ENCODE peak calls at places on chromosomes 6 and 20, in eight cellular contexts. Q, N, C, L, V, H, A and E are unnamed samples.
A peak's percentile ranks its signal among the peaks of the same experiment; 100 is the strongest.

GRCh38 chr6:34284563-34285545 is 36.0 kb upstream of the SMIM29 start:
- DNase-seq in A (no peak), Q (no peak), C (peak; percentile 79), H (no peak), V (no peak), N (peak; percentile 46), L (peak; percentile 88), E (no peak)

GRCh38 chr6:14276066-14276465 is 158.5 kb downstream of the CD83 start:
- DNase-seq in C (no peak), A (no peak), L (no peak), Q (no peak), N (no peak), V (no peak), H (no peak), E (no peak)

GRCh38 chr20:21509597-21510331 is 4.1 kb downstream of the NKX2-2 start:
- DNase-seq in N (no peak), C (peak; percentile 37), Q (no peak), A (no peak), V (no peak), H (no peak), L (peak; percentile 40), E (no peak)

GRCh38 chr6:137000825-137001224 is 43.9 kb downstream of the IL20RA start:
- DNase-seq in V (no peak), L (no peak), C (no peak), Q (peak; percentile 95), N (no peak), H (no peak), A (peak; percentile 75), E (no peak)

GRCh38 chr6:116363759-116364158 is 7.0 kb upstream of the DSE start:
- DNase-seq in H (no peak), Q (peak; percentile 47), C (peak; percentile 56), A (no peak), L (peak; percentile 61), N (no peak), V (no peak), E (no peak)

GRCh38 chr6:37794825-37795224 is 24.7 kb upstream of the ZFAND3 start:
- DNase-seq in C (no peak), V (no peak), A (peak; percentile 33), L (peak; percentile 47), N (peak; percentile 29), H (no peak), Q (peak; percentile 59), E (no peak)

GRCh38 chr6:162699961-162700360 is 27.6 kb downstream of the PRKN start:
- DNase-seq in Q (no peak), A (no peak), L (no peak), V (no peak), C (no peak), N (no peak), H (no peak), E (no peak)

GRCh38 chr20:46260480-46260879 is 47.8 kb downstream of the CDH22 start:
- DNase-seq in N (peak; percentile 76), V (no peak), A (peak; percentile 11), L (no peak), C (no peak), H (no peak), Q (no peak), E (no peak)

GRCh38 chr6:125361868-125362267 is 60.1 kb upstream of the HDDC2 start:
- DNase-seq in L (no peak), N (no peak), Q (no peak), A (no peak), C (no peak), V (no peak), H (no peak), E (no peak)

GRCh38 chr20:48697845-48698491 is 129.8 kb downstream of the PREX1 start:
- DNase-seq in L (peak; percentile 84), H (peak; percentile 74), C (peak; percentile 92), A (peak; percentile 84), N (peak; percentile 72), V (peak; percentile 97), Q (peak; percentile 63), E (no peak)

GRCh38 chr6:147784371-147784770 is 275.9 kb downstream of the SAMD5 start:
- DNase-seq in H (no peak), N (no peak), A (no peak), C (no peak), Q (no peak), L (no peak), V (no peak), E (no peak)

GRCh38 chr6:147789430-147789947 is 281.0 kb downstream of the SAMD5 start:
- DNase-seq in L (no peak), H (no peak), C (no peak), N (no peak), A (no peak), V (no peak), Q (no peak), E (no peak)

GRCh38 chr6:147782302-147782701 is 273.8 kb downstream of the SAMD5 start:
- DNase-seq in N (no peak), Q (peak; percentile 46), L (no peak), C (peak; percentile 2), V (no peak), H (no peak), A (peak; percentile 39), E (no peak)

DNA sequence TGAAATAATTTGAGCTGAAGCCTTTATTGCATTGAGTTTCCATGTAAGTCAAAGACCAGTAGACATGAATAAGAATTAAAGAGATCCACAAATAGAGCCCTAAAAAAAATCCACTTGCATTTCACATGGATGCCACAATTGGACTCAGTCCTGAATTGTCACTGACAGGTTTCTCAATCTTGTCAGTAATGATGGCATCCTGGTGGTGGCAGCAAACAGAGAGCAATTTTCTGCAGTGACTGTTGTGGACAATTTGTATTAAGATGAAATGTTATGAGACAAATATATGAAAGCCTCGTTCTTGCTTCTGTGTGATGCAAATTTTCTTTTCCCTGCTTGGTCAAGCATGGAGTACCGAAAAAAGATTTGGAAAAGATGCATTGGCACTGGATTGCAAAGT is 278.9 kb downstream of the SAMD5 start:
- DNase-seq in Q (no peak), C (no peak), N (no peak), L (no peak), H (no peak), V (no peak), A (peak; percentile 7), E (no peak)
- TF ChIP-seq CTCF in Q (no peak), C (no peak), N (no peak), L (no peak), H (no peak), V (no peak), A (peak; percentile 32), E (no peak)

GRCh38 chr20:37398750-37399621 is 53.0 kb downstream of the SRC start:
- DNase-seq in N (no peak), V (no peak), Q (no peak), C (no peak), L (no peak), H (no peak), A (no peak), E (no peak)
- TF ChIP-seq CTCF in N (no peak), V (no peak), Q (no peak), C (no peak), L (no peak), H (no peak), A (no peak), E (no peak)

GRCh38 chr6:10381830-10382208 is 33.1 kb downstream of the TFAP2A start:
- DNase-seq in H (no peak), N (no peak), V (no peak), Q (no peak), A (no peak), L (no peak), C (no peak), E (no peak)

GRCh38 chr6:10383312-10384063 is 31.4 kb downstream of the TFAP2A start:
- DNase-seq in V (no peak), Q (no peak), N (peak; percentile 14), H (peak; percentile 62), C (no peak), A (peak; percentile 57), L (no peak), E (no peak)

GRCh38 chr6:10382322-10382721 is 32.6 kb downstream of the TFAP2A start:
- DNase-seq in A (no peak), N (no peak), V (no peak), C (no peak), H (no peak), Q (no peak), L (no peak), E (no peak)

GRCh38 chr6:10382728-10383127 is 32.1 kb downstream of the TFAP2A start:
- DNase-seq in L (no peak), N (no peak), A (no peak), V (no peak), C (no peak), Q (no peak), H (no peak), E (no peak)

DNA sequence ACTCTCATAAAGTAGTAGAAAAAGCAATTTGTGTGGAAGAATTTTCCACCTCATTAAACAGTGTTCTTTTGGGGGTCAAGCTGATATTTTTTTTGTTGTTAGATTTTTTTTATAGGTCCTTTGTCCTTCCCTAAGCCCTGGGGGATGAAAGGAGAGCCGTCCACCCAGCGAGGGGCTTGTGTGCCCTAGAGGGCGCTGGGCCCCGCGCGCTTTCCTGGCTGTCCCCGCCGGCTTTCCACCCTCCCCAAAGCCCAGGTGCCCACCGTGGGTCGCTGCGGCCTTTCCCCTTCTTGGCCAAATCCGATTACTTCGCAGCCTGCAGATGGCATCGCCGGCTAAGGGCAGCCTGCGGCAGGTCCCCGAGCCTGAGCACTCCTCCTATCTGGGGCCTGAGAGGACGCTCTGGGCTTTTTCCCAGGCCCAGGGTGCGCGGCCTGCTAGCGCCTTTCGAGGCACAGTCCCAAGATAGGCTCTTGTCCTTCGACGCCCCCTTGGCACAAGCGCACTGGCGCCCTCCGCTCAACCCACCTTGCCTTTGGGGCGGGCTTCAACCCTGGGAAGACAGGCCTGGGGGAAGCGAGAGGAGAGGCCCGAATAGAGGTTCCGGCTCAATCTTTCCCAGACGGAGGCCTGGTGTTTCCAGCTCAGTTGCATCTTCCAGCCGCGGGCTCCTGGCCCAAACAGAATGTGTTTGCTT is 33.6 kb downstream of the TFAP2A start:
- DNase-seq in A (no peak), V (peak; percentile 35), N (no peak), Q (no peak), H (no peak), L (no peak), C (no peak), E (peak; percentile 14)
- TF ChIP-seq CTCF in A (no peak), V (no peak), N (no peak), Q (no peak), H (no peak), L (no peak), C (no peak), E (no peak)

GRCh38 chr20:41358230-41358629 is 8.4 kb downstream of the EMILIN3 start:
- DNase-seq in V (no peak), L (no peak), Q (no peak), C (no peak), A (no peak), N (no peak), H (no peak), E (no peak)
- TF ChIP-seq CTCF in V (no peak), L (no peak), Q (no peak), C (no peak), A (no peak), N (no peak), H (peak; percentile 5), E (no peak)